ENCODE peak calls at places on chromosomes 7 and 10, in five cellular contexts. C is Panc1; W is CD4-positive, alpha-beta T cell; O is fibroblast of lung; R is prostate gland. Y is an unnamed sample.
A peak's percentile ranks its signal among the peaks of the same experiment; 100 is the strongest.

GRCh38 chr10:43226441-43226840 is 40.4 kb downstream of the RASGEF1A start:
- DNase-seq in C (no peak), W (no peak), O (no peak), R (no peak), Y (no peak)

GRCh38 chr7:148296994-148297644 is 293.4 kb upstream of the C7orf33 start:
- DNase-seq in C (no peak), W (no peak), O (no peak), R (no peak), Y (no peak)

GRCh38 chr7:1850111-1850975 is 180.3 kb downstream of the ELFN1 start:
- DNase-seq in C (no peak), W (no peak), O (no peak), R (no peak), Y (no peak)

GRCh38 chr10:72009062-72009429 is 44.9 kb downstream of the CHST3 start:
- DNase-seq in C (no peak), W (no peak), O (no peak), R (no peak), Y (no peak)

GRCh38 chr7:101185258-101185839 is 5.3 kb upstream of the NAT16 start:
- DNase-seq in C (no peak), W (no peak), O (peak; percentile 58), R (no peak), Y (no peak)

GRCh38 chr10:114808982-114809381 is 12.6 kb upstream of the FHIP2A start:
- DNase-seq in C (no peak), W (no peak), O (no peak), R (no peak), Y (no peak)

GRCh38 chr7:159027803-159028455 is 116.7 kb downstream of the VIPR2 start:
- DNase-seq in C (no peak), W (no peak), O (no peak), R (peak; percentile 46), Y (no peak)

GRCh38 chr7:28956608-28957063 is 1.5 kb downstream of the TRIL start:
- DNase-seq in C (no peak), W (no peak), O (peak; percentile 59), R (peak; percentile 68), Y (no peak)

GRCh38 chr7:140033036-140033435 is 29.7 kb downstream of the PARP12 start:
- DNase-seq in C (no peak), W (no peak), O (peak; percentile 78), R (no peak), Y (no peak)

GRCh38 chr7:11589251-11589650 is 242.7 kb downstream of the THSD7A start:
- DNase-seq in C (no peak), W (no peak), O (no peak), R (no peak), Y (no peak)

GRCh38 chr10:23051855-23052309 is 43.5 kb upstream of the MSRB2 start:
- DNase-seq in C (no peak), W (no peak), O (no peak), R (no peak), Y (no peak)

GRCh38 chr10:31689233-31689632 is 239.4 kb downstream of the ARHGAP12 start:
- DNase-seq in C (no peak), W (no peak), O (no peak), R (no peak), Y (no peak)

GRCh38 chr10:132722980-132723970 is 62.7 kb downstream of the NKX6-2 start:
- DNase-seq in C (no peak), W (no peak), O (no peak), R (no peak), Y (no peak)

GRCh38 chr10:63110940-63111339 is 22.2 kb upstream of the NRBF2 start:
- DNase-seq in C (no peak), W (no peak), O (no peak), R (no peak), Y (no peak)

GRCh38 chr7:125423444-125424155 is 494.0 kb upstream of the POT1 start:
- DNase-seq in C (no peak), W (no peak), O (peak; percentile 53), R (no peak), Y (no peak)

GRCh38 chr7:142867398-142868187 is 12.7 kb downstream of the EPHB6 start:
- DNase-seq in C (no peak), W (no peak), O (no peak), R (no peak), Y (no peak)
- TF ChIP-seq CTCF in C (no peak), W (no peak), O (no peak), R (no peak), Y (no peak)

GRCh38 chr7:27083646-27084045 is 12.2 kb downstream of the HOXA1 start:
- DNase-seq in C (no peak), W (no peak), O (no peak), R (no peak), Y (no peak)
- TF ChIP-seq CTCF in C (no peak), W (no peak), O (no peak), R (no peak), Y (no peak)

GRCh38 chr7:35593896-35594295 is 101.0 kb downstream of the HERPUD2 start:
- DNase-seq in C (no peak), W (no peak), O (no peak), R (no peak), Y (no peak)
- TF ChIP-seq CTCF in C (peak; percentile 75), W (no peak), O (peak; percentile 30), R (no peak), Y (peak; percentile 65)

DNA sequence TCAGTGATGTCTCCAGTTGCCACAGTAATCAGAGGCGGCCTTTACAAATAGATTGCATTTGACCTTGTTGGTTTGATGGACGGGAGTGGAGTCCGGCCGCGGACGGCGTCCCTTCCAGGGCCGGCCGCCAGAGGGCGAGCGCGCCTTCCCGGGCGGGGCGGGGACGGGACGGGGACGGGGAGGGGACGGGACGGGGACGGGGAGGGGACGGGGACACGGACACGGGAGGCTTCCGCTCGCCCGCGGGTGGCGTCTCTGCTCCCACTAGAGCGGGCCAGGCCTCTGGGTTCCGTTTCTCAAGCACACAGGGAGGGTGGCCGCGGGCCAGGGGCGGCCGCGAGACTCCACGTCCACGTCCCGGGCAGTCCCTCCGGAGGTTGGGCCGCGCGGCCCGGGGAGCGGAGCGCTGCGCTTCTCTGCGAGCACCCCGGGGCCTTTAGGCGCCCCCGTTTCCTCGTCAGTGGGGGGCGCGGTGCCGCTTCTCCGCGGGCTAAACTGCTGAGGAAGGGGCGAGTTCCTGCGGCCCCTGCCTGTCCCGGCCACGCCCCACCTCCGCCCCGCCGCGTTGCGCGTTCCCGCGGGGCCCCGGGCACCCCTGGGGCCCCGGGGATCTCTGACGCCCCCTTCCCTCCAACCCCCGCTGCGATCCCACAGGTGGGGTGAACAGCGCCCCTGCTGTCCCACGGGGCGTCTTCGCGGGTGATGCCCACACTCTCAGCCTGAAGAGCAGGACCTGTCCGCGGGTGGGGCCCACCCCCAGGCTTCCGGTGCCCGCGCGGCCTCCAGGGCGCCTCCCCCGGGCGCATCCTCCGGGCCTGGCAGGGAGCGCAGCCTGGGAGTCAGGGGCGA is 84.2 kb upstream of the MKI67 start:
- DNase-seq in C (no peak), W (peak; percentile 72), O (peak; percentile 8), R (peak; percentile 41), Y (no peak)
- TF ChIP-seq CTCF in C (peak; percentile 98), W (peak; percentile 75), O (peak; percentile 54), R (peak; percentile 51), Y (peak; percentile 66)

GRCh38 chr7:99579956-99580777 is 17.9 kb upstream of the TMEM225B start:
- DNase-seq in C (no peak), W (peak; percentile 57), O (peak; percentile 40), R (no peak), Y (no peak)
- TF ChIP-seq CTCF in C (peak; percentile 59), W (peak; percentile 54), O (peak; percentile 38), R (peak; percentile 32), Y (peak; percentile 55)

DNA sequence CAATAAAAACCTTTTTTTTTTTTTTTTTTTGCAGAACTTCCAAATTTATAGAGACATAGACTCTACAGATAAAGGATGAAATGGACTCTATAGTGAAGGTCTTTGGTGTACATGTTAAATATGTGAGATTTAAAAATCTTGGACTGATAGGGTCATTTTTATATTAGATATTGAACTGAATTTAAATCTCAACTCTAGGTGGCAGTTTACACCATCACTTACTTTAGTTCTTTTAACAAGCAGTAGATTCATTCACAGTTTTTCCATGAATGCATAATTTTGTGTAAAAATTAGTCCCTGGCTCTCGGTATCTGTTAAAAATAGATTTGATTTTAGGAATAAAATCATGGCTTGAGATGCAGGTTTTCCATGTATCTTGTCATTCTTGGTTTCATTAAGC is 31.1 kb upstream of the SNX13 start:
- DNase-seq in C (no peak), W (no peak), O (peak; percentile 27), R (no peak), Y (no peak)
- TF ChIP-seq CTCF in C (peak; percentile 50), W (no peak), O (peak; percentile 9), R (no peak), Y (no peak)

DNA sequence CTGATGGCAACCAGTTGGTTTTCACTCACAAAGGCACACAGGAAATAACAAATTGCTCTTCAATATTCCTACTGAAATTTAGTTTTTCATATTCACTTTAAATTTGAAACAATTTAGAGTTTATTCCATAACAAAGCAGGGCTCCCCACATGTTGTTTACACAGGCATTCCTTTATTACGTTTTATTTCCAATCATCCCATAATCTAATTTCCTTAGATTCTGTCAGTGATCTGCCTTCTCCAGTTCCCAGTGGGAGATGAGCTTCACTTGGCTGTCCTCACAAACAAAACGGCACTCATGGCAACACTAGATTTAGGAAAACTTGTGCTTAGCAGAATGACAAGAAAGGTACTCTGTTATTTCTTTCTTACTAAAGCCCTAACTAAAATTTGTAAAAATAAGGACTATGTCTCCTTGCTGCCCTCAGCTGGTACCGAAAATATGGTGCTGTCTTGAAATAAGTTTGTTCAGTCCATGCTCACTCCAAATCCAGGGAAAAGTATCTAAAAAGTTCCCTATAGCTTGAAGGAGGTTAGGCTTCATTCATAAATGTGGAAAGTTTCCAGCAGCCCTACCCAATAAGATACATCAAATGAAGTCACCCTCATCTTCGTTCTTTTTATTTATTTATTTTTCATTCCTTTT is 23.0 kb downstream of the PHYH start:
- DNase-seq in C (no peak), W (no peak), O (no peak), R (no peak), Y (no peak)
- TF ChIP-seq CTCF in C (no peak), W (no peak), O (peak; percentile 43), R (no peak), Y (peak; percentile 12)

GRCh38 chr7:121337398-121337797 is 8.6 kb downstream of the WNT16 start:
- DNase-seq in C (no peak), W (no peak), O (no peak), R (no peak), Y (no peak)
- TF ChIP-seq CTCF in C (peak; percentile 36), W (no peak), O (peak; percentile 22), R (no peak), Y (no peak)